ENCODE peak calls at places on chromosomes 5 and 9, in five cellular contexts. P is H1, U is K562, M is GM12878, J is HepG2. Y is an unnamed sample.

GRCh38 chr5:170628691-170629565 is 125.1 kb downstream of the KCNIP1 start:
- DNase-seq in M (no peak), U (no peak), P (no peak), J (no peak), Y (no peak)

GRCh38 chr5:23820764-23821471 is 313.5 kb downstream of the PRDM9 start:
- DNase-seq in P (no peak), J (no peak), U (peak; percentile 7), M (no peak), Y (peak; percentile 66)

GRCh38 chr5:159003045-159004030 is 96.4 kb downstream of the EBF1 start:
- DNase-seq in M (no peak), U (no peak), P (no peak), J (no peak), Y (no peak)

GRCh38 chr5:171992813-171993212 is 13.6 kb downstream of the FBXW11 start:
- DNase-seq in U (no peak), M (no peak), J (no peak), P (no peak), Y (no peak)

GRCh38 chr9:89759563-89759962 is 154.8 kb downstream of the GADD45G start:
- DNase-seq in M (no peak), P (no peak), J (no peak), U (no peak), Y (no peak)

GRCh38 chr9:35956646-35957045 is 1.3 kb downstream of the OR2S2 start:
- DNase-seq in U (no peak), J (no peak), P (no peak), M (no peak), Y (no peak)

GRCh38 chr9:123373941-123374340 is 17.9 kb downstream of the CRB2 start:
- DNase-seq in U (peak; percentile 78), J (no peak), P (no peak), M (no peak), Y (peak; percentile 69)

GRCh38 chr5:158174918-158175663 is 316.1 kb upstream of the CLINT1 start:
- DNase-seq in U (peak; percentile 61), J (peak; percentile 32), P (peak; percentile 90), M (peak; percentile 27), Y (peak; percentile 95)

GRCh38 chr5:126594676-126595485 is at the start of gene ALDH7A1:
- DNase-seq in M (no peak), U (peak; percentile 17), J (peak; percentile 95), P (peak; percentile 88), Y (peak; percentile 99)

GRCh38 chr9:3401556-3401955 is 124.2 kb downstream of the RFX3 start:
- DNase-seq in U (no peak), M (no peak), P (no peak), J (no peak), Y (no peak)

GRCh38 chr5:112757468-112758208 is 20.0 kb downstream of the APC start:
- DNase-seq in M (peak; percentile 31), U (peak; percentile 31), P (no peak), J (peak; percentile 61), Y (peak; percentile 82)

GRCh38 chr5:34533582-34534236 is 122.4 kb upstream of the RAI14 start:
- DNase-seq in M (no peak), J (no peak), P (no peak), U (no peak), Y (no peak)

GRCh38 chr5:171275822-171276544 is 33.1 kb upstream of the TLX3 start:
- DNase-seq in P (no peak), J (no peak), U (no peak), M (no peak), Y (no peak)

GRCh38 chr5:172950176-172950965 is 8.9 kb upstream of the RPL26L1 start:
- DNase-seq in J (no peak), M (no peak), P (no peak), U (no peak), Y (no peak)

GRCh38 chr5:9766581-9766980 is 136.4 kb upstream of the TAS2R1 start:
- DNase-seq in P (no peak), J (no peak), U (no peak), M (no peak), Y (no peak)

GRCh38 chr5:125484272-125485002 is 738.0 kb upstream of the ZNF608 start:
- DNase-seq in U (no peak), M (no peak), P (no peak), J (no peak), Y (no peak)

GRCh38 chr9:127280880-127281660 is 16.5 kb downstream of the GARNL3 start:
- DNase-seq in J (no peak), P (no peak), U (no peak), M (no peak), Y (no peak)

GRCh38 chr9:112772551-112772950 is 22.0 kb downstream of the SNX30 start:
- DNase-seq in M (no peak), J (no peak), P (no peak), U (no peak), Y (no peak)

GRCh38 chr5:175743676-175744210 is 85.9 kb downstream of the HRH2 start:
- DNase-seq in J (no peak), M (no peak), P (no peak), U (no peak), Y (peak; percentile 77)

GRCh38 chr9:70924905-70925547 is 196.4 kb downstream of the TRPM3 start:
- DNase-seq in U (peak; percentile 18), J (peak; percentile 56), M (no peak), P (no peak), Y (peak; percentile 83)

GRCh38 chr9:8400378-8400777 is 600.8 kb upstream of the DMAC1 start:
- DNase-seq in U (no peak), P (no peak), J (no peak), M (no peak), Y (no peak)

GRCh38 chr5:96781031-96781733 is 26.6 kb downstream of the ERAP1 start:
- DNase-seq in J (no peak), P (no peak), U (no peak), M (no peak), Y (no peak)

GRCh38 chr5:32387176-32387575 is 57.4 kb downstream of the ZFR start:
- DNase-seq in M (no peak), J (no peak), P (no peak), U (no peak), Y (no peak)

GRCh38 chr9:130732131-130732530 is 38.6 kb downstream of the EXOSC2 start:
- DNase-seq in J (peak; percentile 20), U (peak; percentile 79), M (no peak), P (no peak), Y (peak; percentile 60)

DNA sequence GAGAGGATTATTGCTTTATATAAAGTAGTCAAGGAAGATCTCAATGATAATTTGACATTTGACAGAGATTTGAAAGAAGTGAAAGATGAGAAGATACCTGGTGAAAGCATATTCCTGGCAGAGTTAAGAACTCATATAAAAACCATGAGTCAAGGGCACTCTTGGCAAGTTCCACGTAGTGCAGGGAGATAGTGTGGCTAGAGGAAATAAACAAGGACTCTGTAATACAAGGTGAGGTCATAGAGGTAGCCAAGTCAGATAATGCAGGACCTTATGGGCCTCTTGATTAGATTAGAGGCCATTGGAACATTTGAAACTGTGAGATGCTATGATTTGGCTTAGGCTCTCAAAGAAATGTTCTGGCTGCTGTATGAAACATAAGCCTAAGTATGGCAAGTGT is 72.3 kb downstream of the HCN1 start:
- DNase-seq in P (no peak), U (no peak), J (no peak), M (no peak), Y (no peak)
- TF ChIP-seq CREB1 in P (no peak), U (no peak), J (no peak), M (no peak), Y (no peak)

GRCh38 chr5:134123360-134123759 is 8.9 kb downstream of the TCF7 start:
- DNase-seq in U (no peak), M (no peak), P (no peak), J (no peak), Y (no peak)
- H3K27ac ChIP-seq in U (no peak overlapping the region), M (no peak overlapping the region), P (no peak overlapping the region), J (no peak overlapping the region), Y (no peak overlapping the region)

GRCh38 chr9:128316421-128316820 is 5.8 kb downstream of the TRUB2 start:
- DNase-seq in M (no peak), J (no peak), U (no peak), P (no peak), Y (no peak)

GRCh38 chr9:128304971-128305288 is 17.3 kb downstream of the TRUB2 start:
- DNase-seq in P (no peak), U (no peak), J (no peak), M (no peak), Y (no peak)

GRCh38 chr9:128309551-128309950 is 12.7 kb downstream of the TRUB2 start:
- DNase-seq in J (no peak), U (no peak), P (no peak), M (no peak), Y (no peak)

GRCh38 chr9:128314697-128315096 is 7.5 kb downstream of the TRUB2 start:
- DNase-seq in M (no peak), U (no peak), P (no peak), J (no peak), Y (no peak)

DNA sequence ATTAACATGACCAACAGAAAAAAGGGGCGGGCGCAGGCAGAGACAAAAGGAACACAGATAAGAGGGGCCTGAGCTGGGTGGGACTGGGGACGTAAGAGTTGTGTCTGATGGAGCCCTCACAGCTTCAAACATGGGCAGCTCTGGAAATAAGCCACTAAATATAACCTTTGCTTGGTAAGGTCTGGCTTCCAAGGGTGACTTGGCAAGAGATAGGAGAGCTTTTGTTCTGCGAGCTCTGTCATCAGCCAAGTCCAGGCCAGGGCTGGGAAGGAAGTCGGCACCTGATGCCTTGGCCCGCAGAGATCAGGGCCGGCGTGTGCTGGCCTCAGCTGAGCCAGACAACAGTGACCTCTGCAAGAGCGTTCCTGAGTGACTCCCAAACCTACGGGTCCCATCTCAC is 11.8 kb downstream of the TRUB2 start:
- DNase-seq in M (no peak), J (no peak), P (no peak), U (no peak), Y (no peak)
- TF ChIP-seq CREB1 in M (no peak), J (no peak), P (no peak), U (no peak), Y (no peak)

GRCh38 chr9:110659891-110660541 is 8.6 kb upstream of the MUSK start:
- DNase-seq in P (no peak), J (no peak), M (no peak), U (no peak), Y (no peak)
- H3K27ac ChIP-seq in P (no peak overlapping the region), J (no peak overlapping the region), M (no peak overlapping the region), U (no peak overlapping the region), Y (no peak overlapping the region)

GRCh38 chr9:16868706-16869105 is 1.8 kb downstream of the BNC2 start:
- DNase-seq in U (no peak), M (no peak), J (no peak), P (no peak), Y (no peak)
- TF ChIP-seq CREB1 in U (no peak), M (no peak), J (no peak), P (no peak), Y (no peak)

GRCh38 chr9:134624827-134625181 is 16.8 kb upstream of the COL5A1 start:
- DNase-seq in P (no peak), M (no peak), U (no peak), J (no peak), Y (no peak)
- H3K27ac ChIP-seq in P (no peak overlapping the region), M (no peak overlapping the region), U (no peak overlapping the region), J (no peak overlapping the region), Y (no peak overlapping the region)

Y was measured in GM23338.